ENCODE peak calls at places on chromosomes 13 and 19, in nine cellular contexts. One of them, this sample, is unnamed.
A peak's percentile ranks its signal among the peaks of the same experiment; 100 is the strongest.

GRCh38 chr13:98828614-98829013 is 76.1 kb upstream of the SLC15A1 start:
- DNase-seq in suprapubic skin: no peak
- DNase-seq in endothelial cell of umbilical vein: no peak
- DNase-seq in esophagus muscularis mucosa: no peak
- DNase-seq in GM12892: no peak
- DNase-seq in HCT116: no peak
- DNase-seq in prostate gland: no peak
- DNase-seq in breast epithelium: no peak
- DNase-seq in stomach: no peak
- DNase-seq in this sample: no peak

GRCh38 chr13:106621833-106622232 is 53.9 kb upstream of the ARGLU1 start:
- DNase-seq in suprapubic skin: no peak
- DNase-seq in HCT116: no peak
- DNase-seq in prostate gland: no peak
- DNase-seq in breast epithelium: no peak
- DNase-seq in stomach: no peak
- DNase-seq in GM12892: no peak
- DNase-seq in esophagus muscularis mucosa: no peak
- DNase-seq in endothelial cell of umbilical vein: no peak
- DNase-seq in this sample: no peak

GRCh38 chr19:45786533-45786894 is 4.2 kb upstream of the DMPK start:
- DNase-seq in suprapubic skin: no peak
- DNase-seq in GM12892: no peak
- DNase-seq in HCT116: no peak
- DNase-seq in esophagus muscularis mucosa: no peak
- DNase-seq in stomach: no peak
- DNase-seq in endothelial cell of umbilical vein: no peak
- DNase-seq in prostate gland: no peak
- DNase-seq in breast epithelium: no peak
- DNase-seq in this sample: no peak

GRCh38 chr19:49690656-49691242 is at the start of gene CPT1C:
- DNase-seq in GM12892: peak; percentile 52
- DNase-seq in HCT116: no peak
- DNase-seq in breast epithelium: peak; percentile 83
- DNase-seq in suprapubic skin: peak; percentile 88
- DNase-seq in prostate gland: peak; percentile 81
- DNase-seq in endothelial cell of umbilical vein: peak; percentile 83
- DNase-seq in stomach: peak; percentile 79
- DNase-seq in esophagus muscularis mucosa: peak; percentile 94
- DNase-seq in this sample: no peak

GRCh38 chr13:107461751-107462150 is 753.6 kb downstream of the LIG4 start:
- DNase-seq in breast epithelium: no peak
- DNase-seq in esophagus muscularis mucosa: no peak
- DNase-seq in suprapubic skin: no peak
- DNase-seq in HCT116: no peak
- DNase-seq in prostate gland: no peak
- DNase-seq in endothelial cell of umbilical vein: peak; percentile 66
- DNase-seq in stomach: no peak
- DNase-seq in GM12892: no peak
- DNase-seq in this sample: no peak

GRCh38 chr19:32879741-32880140 is 10.2 kb upstream of the SLC7A9 start:
- DNase-seq in prostate gland: no peak
- DNase-seq in esophagus muscularis mucosa: no peak
- DNase-seq in HCT116: no peak
- DNase-seq in suprapubic skin: no peak
- DNase-seq in endothelial cell of umbilical vein: no peak
- DNase-seq in GM12892: no peak
- DNase-seq in stomach: peak; percentile 21
- DNase-seq in breast epithelium: no peak
- DNase-seq in this sample: no peak

GRCh38 chr13:108877300-108877699 is 247.9 kb downstream of the MYO16 start:
- DNase-seq in endothelial cell of umbilical vein: no peak
- DNase-seq in GM12892: no peak
- DNase-seq in stomach: no peak
- DNase-seq in breast epithelium: no peak
- DNase-seq in prostate gland: no peak
- DNase-seq in HCT116: no peak
- DNase-seq in esophagus muscularis mucosa: no peak
- DNase-seq in suprapubic skin: no peak
- DNase-seq in this sample: no peak

GRCh38 chr13:110639935-110640334 is 24.6 kb downstream of the NAXD start:
- DNase-seq in esophagus muscularis mucosa: no peak
- DNase-seq in HCT116: no peak
- DNase-seq in endothelial cell of umbilical vein: no peak
- DNase-seq in suprapubic skin: no peak
- DNase-seq in GM12892: no peak
- DNase-seq in breast epithelium: no peak
- DNase-seq in stomach: no peak
- DNase-seq in prostate gland: no peak
- DNase-seq in this sample: no peak

DNA sequence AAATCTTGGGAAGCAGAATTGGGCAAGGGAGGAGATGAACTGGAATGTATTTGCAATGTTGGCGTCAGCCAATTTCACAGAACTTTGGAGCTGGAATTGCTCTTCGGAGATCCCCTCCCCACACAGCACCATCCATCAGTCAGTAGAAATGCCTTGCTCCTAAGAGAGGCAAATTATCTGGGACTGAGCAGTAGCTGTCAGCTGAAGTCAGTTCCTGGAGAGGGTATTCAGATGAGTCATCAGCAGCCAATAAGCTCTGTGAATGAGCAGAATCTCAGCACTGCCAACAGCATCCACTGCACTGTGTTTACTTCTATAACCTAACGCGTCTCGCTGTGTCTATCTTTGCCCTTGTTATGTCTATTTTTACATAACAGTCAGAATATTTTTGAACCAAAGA is 213.7 kb downstream of the SLITRK5 start:
- DNase-seq in prostate gland: no peak
- DNase-seq in suprapubic skin: no peak
- DNase-seq in esophagus muscularis mucosa: no peak
- DNase-seq in endothelial cell of umbilical vein: no peak
- DNase-seq in HCT116: no peak
- DNase-seq in stomach: no peak
- DNase-seq in GM12892: no peak
- DNase-seq in breast epithelium: no peak
- DNase-seq in this sample: no peak
- TF ChIP-seq POLR2AphosphoS5 in prostate gland: no peak
- TF ChIP-seq POLR2AphosphoS5 in suprapubic skin: no peak
- TF ChIP-seq POLR2AphosphoS5 in esophagus muscularis mucosa: no peak
- TF ChIP-seq POLR2AphosphoS5 in endothelial cell of umbilical vein: no peak
- TF ChIP-seq POLR2AphosphoS5 in HCT116: no peak
- TF ChIP-seq POLR2AphosphoS5 in stomach: no peak
- TF ChIP-seq POLR2AphosphoS5 in GM12892: no peak
- TF ChIP-seq POLR2AphosphoS5 in breast epithelium: no peak
- TF ChIP-seq POLR2AphosphoS5 in this sample: no peak

GRCh38 chr19:43501661-43502418 is 2.7 kb downstream of the PHLDB3 start:
- DNase-seq in prostate gland: no peak
- DNase-seq in stomach: no peak
- DNase-seq in suprapubic skin: no peak
- DNase-seq in HCT116: no peak
- DNase-seq in GM12892: no peak
- DNase-seq in esophagus muscularis mucosa: no peak
- DNase-seq in endothelial cell of umbilical vein: no peak
- DNase-seq in breast epithelium: no peak
- DNase-seq in this sample: no peak
- TF ChIP-seq POLR2AphosphoS5 in prostate gland: no peak
- TF ChIP-seq POLR2AphosphoS5 in stomach: no peak
- TF ChIP-seq POLR2AphosphoS5 in suprapubic skin: no peak
- TF ChIP-seq POLR2AphosphoS5 in HCT116: no peak
- TF ChIP-seq POLR2AphosphoS5 in GM12892: no peak
- TF ChIP-seq POLR2AphosphoS5 in esophagus muscularis mucosa: no peak
- TF ChIP-seq POLR2AphosphoS5 in endothelial cell of umbilical vein: no peak
- TF ChIP-seq POLR2AphosphoS5 in breast epithelium: no peak
- TF ChIP-seq POLR2AphosphoS5 in this sample: no peak

DNA sequence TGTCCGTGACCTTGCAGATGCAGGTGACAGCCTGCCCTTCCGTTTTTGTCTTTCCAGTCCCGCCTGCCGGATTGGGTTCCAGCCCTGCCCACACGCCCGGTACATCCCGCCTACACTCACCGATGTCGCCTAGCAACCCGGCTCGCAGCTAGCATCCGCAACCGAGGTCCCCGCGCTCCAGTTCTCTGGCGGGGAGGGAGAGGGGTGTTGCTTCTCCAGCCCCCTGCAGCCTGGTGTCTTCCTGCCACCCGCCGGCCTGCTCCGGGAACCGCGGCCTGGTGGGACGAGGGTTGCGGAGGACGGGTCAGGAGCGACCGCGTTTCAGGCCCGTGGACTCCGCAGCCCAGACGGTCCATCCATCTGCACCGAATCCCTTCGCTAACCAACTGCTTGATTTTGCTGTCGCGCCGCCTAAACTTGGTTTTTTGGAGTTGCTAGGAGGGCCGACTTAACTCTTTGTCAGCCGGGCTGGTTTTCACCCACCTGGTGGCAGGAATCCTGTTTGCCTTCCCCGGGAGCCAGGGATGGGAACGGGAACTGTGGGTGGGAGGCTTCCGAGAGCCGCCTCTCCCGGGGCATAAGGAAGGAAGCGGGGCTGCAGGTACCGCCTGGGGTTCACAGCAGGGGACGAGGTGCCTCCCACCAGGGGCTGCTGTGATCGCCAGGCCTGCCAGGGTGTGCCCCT is 15.4 kb upstream of the MATK start:
- DNase-seq in prostate gland: peak; percentile 53
- DNase-seq in endothelial cell of umbilical vein: no peak
- DNase-seq in stomach: peak; percentile 44
- DNase-seq in suprapubic skin: no peak
- DNase-seq in esophagus muscularis mucosa: no peak
- DNase-seq in GM12892: no peak
- DNase-seq in breast epithelium: no peak
- DNase-seq in HCT116: no peak
- DNase-seq in this sample: no peak
- TF ChIP-seq POLR2AphosphoS5 in prostate gland: peak; percentile 30
- TF ChIP-seq POLR2AphosphoS5 in endothelial cell of umbilical vein: no peak
- TF ChIP-seq POLR2AphosphoS5 in stomach: no peak
- TF ChIP-seq POLR2AphosphoS5 in suprapubic skin: no peak
- TF ChIP-seq POLR2AphosphoS5 in esophagus muscularis mucosa: no peak
- TF ChIP-seq POLR2AphosphoS5 in GM12892: no peak
- TF ChIP-seq POLR2AphosphoS5 in breast epithelium: no peak
- TF ChIP-seq POLR2AphosphoS5 in HCT116: no peak
- TF ChIP-seq POLR2AphosphoS5 in this sample: peak; percentile 18

GRCh38 chr13:94549241-94550029 is 46.5 kb downstream of the TGDS start:
- DNase-seq in prostate gland: peak; percentile 94
- DNase-seq in HCT116: peak; percentile 84
- DNase-seq in esophagus muscularis mucosa: peak; percentile 99
- DNase-seq in endothelial cell of umbilical vein: peak; percentile 96
- DNase-seq in breast epithelium: peak; percentile 90
- DNase-seq in suprapubic skin: peak; percentile 94
- DNase-seq in GM12892: peak; percentile 85
- DNase-seq in stomach: peak; percentile 86
- DNase-seq in this sample: peak; percentile 99
- TF ChIP-seq POLR2AphosphoS5 in prostate gland: peak; percentile 86
- TF ChIP-seq POLR2AphosphoS5 in HCT116: peak; percentile 75
- TF ChIP-seq POLR2AphosphoS5 in esophagus muscularis mucosa: peak; percentile 64
- TF ChIP-seq POLR2AphosphoS5 in endothelial cell of umbilical vein: peak; percentile 44
- TF ChIP-seq POLR2AphosphoS5 in breast epithelium: peak; percentile 69
- TF ChIP-seq POLR2AphosphoS5 in suprapubic skin: no peak
- TF ChIP-seq POLR2AphosphoS5 in GM12892: peak; percentile 51
- TF ChIP-seq POLR2AphosphoS5 in stomach: peak; percentile 73
- TF ChIP-seq POLR2AphosphoS5 in this sample: peak; percentile 60

GRCh38 chr13:74573654-74574053 is 439.4 kb upstream of the KLF12 start:
- DNase-seq in HCT116: no peak
- DNase-seq in breast epithelium: no peak
- DNase-seq in prostate gland: no peak
- DNase-seq in endothelial cell of umbilical vein: no peak
- DNase-seq in GM12892: no peak
- DNase-seq in esophagus muscularis mucosa: no peak
- DNase-seq in suprapubic skin: no peak
- DNase-seq in stomach: no peak
- DNase-seq in this sample: no peak

GRCh38 chr13:74571811-74572210 is 437.6 kb upstream of the KLF12 start:
- DNase-seq in endothelial cell of umbilical vein: no peak
- DNase-seq in breast epithelium: no peak
- DNase-seq in GM12892: no peak
- DNase-seq in suprapubic skin: no peak
- DNase-seq in prostate gland: no peak
- DNase-seq in HCT116: no peak
- DNase-seq in stomach: no peak
- DNase-seq in esophagus muscularis mucosa: no peak
- DNase-seq in this sample: no peak

GRCh38 chr13:74576504-74576903 is 442.3 kb upstream of the KLF12 start:
- DNase-seq in HCT116: no peak
- DNase-seq in endothelial cell of umbilical vein: no peak
- DNase-seq in GM12892: no peak
- DNase-seq in stomach: no peak
- DNase-seq in esophagus muscularis mucosa: no peak
- DNase-seq in suprapubic skin: no peak
- DNase-seq in prostate gland: no peak
- DNase-seq in breast epithelium: no peak
- DNase-seq in this sample: no peak

GRCh38 chr13:74574964-74575728 is 440.9 kb upstream of the KLF12 start:
- DNase-seq in endothelial cell of umbilical vein: no peak
- DNase-seq in GM12892: no peak
- DNase-seq in HCT116: no peak
- DNase-seq in suprapubic skin: no peak
- DNase-seq in prostate gland: no peak
- DNase-seq in breast epithelium: no peak
- DNase-seq in esophagus muscularis mucosa: no peak
- DNase-seq in stomach: no peak
- DNase-seq in this sample: no peak

DNA sequence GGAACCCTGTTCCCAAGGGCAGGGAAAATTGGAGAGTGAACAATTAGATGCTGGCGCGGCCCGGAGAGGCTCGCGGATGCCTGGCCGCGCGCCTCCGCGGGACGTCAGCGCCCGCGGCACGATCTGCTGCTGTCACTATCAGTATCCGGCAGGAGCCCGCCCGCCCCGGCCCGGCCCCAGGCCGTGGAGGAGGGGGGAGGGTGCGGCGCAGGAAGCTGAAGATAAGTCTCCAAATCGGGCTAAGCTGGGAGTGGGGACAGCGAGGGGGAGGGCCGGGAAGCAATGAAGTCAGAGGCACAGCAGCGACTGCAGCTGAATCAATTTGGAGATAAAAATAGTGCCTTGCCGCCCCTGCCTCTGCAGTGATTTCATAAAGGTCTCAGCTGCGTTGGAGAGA is 441.5 kb upstream of the KLF12 start:
- DNase-seq in endothelial cell of umbilical vein: peak; percentile 62
- DNase-seq in suprapubic skin: peak; percentile 66
- DNase-seq in GM12892: no peak
- DNase-seq in stomach: peak; percentile 50
- DNase-seq in prostate gland: no peak
- DNase-seq in breast epithelium: no peak
- DNase-seq in HCT116: no peak
- DNase-seq in esophagus muscularis mucosa: no peak
- DNase-seq in this sample: no peak
- TF ChIP-seq POLR2AphosphoS5 in endothelial cell of umbilical vein: no peak
- TF ChIP-seq POLR2AphosphoS5 in suprapubic skin: no peak
- TF ChIP-seq POLR2AphosphoS5 in GM12892: no peak
- TF ChIP-seq POLR2AphosphoS5 in stomach: no peak
- TF ChIP-seq POLR2AphosphoS5 in prostate gland: no peak
- TF ChIP-seq POLR2AphosphoS5 in breast epithelium: no peak
- TF ChIP-seq POLR2AphosphoS5 in HCT116: no peak
- TF ChIP-seq POLR2AphosphoS5 in esophagus muscularis mucosa: peak; percentile 35
- TF ChIP-seq POLR2AphosphoS5 in this sample: no peak

GRCh38 chr13:33349996-33350826 is 64.7 kb upstream of the STARD13 start:
- DNase-seq in GM12892: no peak
- DNase-seq in breast epithelium: peak; percentile 61
- DNase-seq in esophagus muscularis mucosa: no peak
- DNase-seq in stomach: peak; percentile 66
- DNase-seq in suprapubic skin: peak; percentile 79
- DNase-seq in endothelial cell of umbilical vein: peak; percentile 49
- DNase-seq in prostate gland: peak; percentile 7
- DNase-seq in HCT116: no peak
- DNase-seq in this sample: no peak
- TF ChIP-seq POLR2AphosphoS5 in GM12892: no peak
- TF ChIP-seq POLR2AphosphoS5 in breast epithelium: no peak
- TF ChIP-seq POLR2AphosphoS5 in esophagus muscularis mucosa: peak; percentile 19
- TF ChIP-seq POLR2AphosphoS5 in stomach: no peak
- TF ChIP-seq POLR2AphosphoS5 in suprapubic skin: no peak
- TF ChIP-seq POLR2AphosphoS5 in endothelial cell of umbilical vein: peak; percentile 34
- TF ChIP-seq POLR2AphosphoS5 in prostate gland: no peak
- TF ChIP-seq POLR2AphosphoS5 in HCT116: no peak
- TF ChIP-seq POLR2AphosphoS5 in this sample: no peak

This sample was measured in vagina.